ENCODE peak calls at places on chromosomes 13 and 19, in eight cellular contexts. A is stomach; U is activated gamma-delta T cell treated with anti-CD3 and anti-CD28 coated beads, Interleukin-2, amount 50 U/mL, for 16 hours; Y is stimulated activated CD4-positive, alpha-beta T cell treated with anti-CD3 and anti-CD28 coated beads, Interleukin-2, amount 100 ng/mL, for 48 hours; I is iPS DF 19.7; D is stimulated activated CD8-positive, alpha-beta memory T cell treated with anti-CD3 and anti-CD28 coated beads, Interleukin-2, amount 100 ng/mL, for 48 hours; F is mucosa of gallbladder; C is stimulated activated effector memory CD8-positive, alpha-beta T cell treated with anti-CD3 and anti-CD28 coated beads, Interleukin-12 subunit alpha, Interleukin-12 subunit beta, amount 100 ng/mL, for 72 hours. Q is an unnamed sample.

GRCh38 chr13:27789495-27790303 is 2.6 kb upstream of the GSX1 start:
- DNase-seq in A (no peak), U (no peak), Y (no peak), I (no peak), D (no peak), F (no peak), C (no peak), Q (no peak)

GRCh38 chr19:41323430-41324125 is 13.6 kb downstream of the CCDC97 start:
- DNase-seq in A (peak), U (no peak), Y (no peak), I (no peak), D (no peak), F (no peak), C (no peak), Q (peak)

GRCh38 chr19:2977001-2977685 is at the start of gene TLE6:
- DNase-seq in A (peak), U (peak), Y (peak), I (peak), D (peak), F (peak), C (peak), Q (peak)

GRCh38 chr19:46132508-46133100 is 8.1 kb upstream of the IGFL3 start:
- DNase-seq in A (no peak), U (no peak), Y (no peak), I (no peak), D (no peak), F (no peak), C (no peak), Q (no peak)

GRCh38 chr19:15776264-15776663 is 11.2 kb upstream of the OR10H5 start:
- DNase-seq in A (no peak), U (no peak), Y (no peak), I (no peak), D (no peak), F (no peak), C (no peak), Q (no peak)

GRCh38 chr19:42255766-42256750 is 1.1 kb upstream of the ERF start:
- DNase-seq in A (no peak), U (no peak), Y (no peak), I (no peak), D (no peak), F (no peak), C (no peak), Q (peak)

GRCh38 chr13:44894001-44894770 is 95.1 kb downstream of the NUFIP1 start:
- DNase-seq in A (peak), U (no peak), Y (no peak), I (no peak), D (no peak), F (no peak), C (no peak), Q (no peak)

GRCh38 chr13:39350461-39350881 is 252.5 kb downstream of the LHFPL6 start:
- DNase-seq in A (no peak), U (no peak), Y (no peak), I (no peak), D (no peak), F (no peak), C (no peak), Q (no peak)

GRCh38 chr13:109381546-109382180 is 404.7 kb downstream of the IRS2 start:
- DNase-seq in A (no peak), U (no peak), Y (no peak), I (no peak), D (no peak), F (no peak), C (no peak), Q (no peak)

GRCh38 chr13:99371956-99372355 is 64.8 kb upstream of the GPR183 start:
- DNase-seq in A (no peak), U (no peak), Y (no peak), I (no peak), D (no peak), F (no peak), C (no peak), Q (no peak)

GRCh38 chr19:37172368-37173366 is at the start of gene ZNF585A:
- DNase-seq in A (peak), U (peak), Y (peak), I (peak), D (peak), F (peak), C (peak), Q (peak)

GRCh38 chr13:79307866-79308298 is 98.2 kb downstream of the RBM26 start:
- DNase-seq in A (no peak), U (no peak), Y (no peak), I (no peak), D (peak), F (no peak), C (no peak), Q (peak)

GRCh38 chr13:111249637-111250360 is 70.6 kb upstream of the TEX29 start:
- DNase-seq in A (no peak), U (no peak), Y (no peak), I (no peak), D (no peak), F (no peak), C (no peak), Q (no peak)

GRCh38 chr19:11458236-11458900 is 22.5 kb downstream of the ELAVL3 start:
- DNase-seq in A (no peak), U (no peak), Y (no peak), I (no peak), D (no peak), F (no peak), C (no peak), Q (no peak)

GRCh38 chr19:3599776-3600183 is 6.9 kb downstream of the TBXA2R start:
- DNase-seq in A (no peak), U (no peak), Y (no peak), I (no peak), D (no peak), F (no peak), C (no peak), Q (no peak)

GRCh38 chr19:48529156-48529555 is 17.5 kb upstream of the LMTK3 start:
- DNase-seq in A (no peak), U (no peak), Y (no peak), I (no peak), D (no peak), F (no peak), C (no peak), Q (no peak)

GRCh38 chr19:3655402-3656072 is 28.9 kb upstream of the CACTIN start:
- DNase-seq in A (peak), U (no peak), Y (no peak), I (no peak), D (no peak), F (no peak), C (no peak), Q (no peak)

GRCh38 chr19:11204943-11205349 is 7.6 kb upstream of the KANK2 start:
- DNase-seq in A (no peak), U (no peak), Y (no peak), I (no peak), D (no peak), F (no peak), C (no peak), Q (peak)